ENCODE peak calls at places on chromosomes 13 and 19, in six cellular contexts. One of them, this sample, is unnamed. For H3K4me1 and H3K9me3, the result is how much of the 10 kb centered on the place peaks cover.

GRCh38 chr19:55670280-55671053 is 4.6 kb upstream of the EPN1 start:
- DNase-seq in neuronal stem cell: no peak
- DNase-seq in left ventricle myocardium inferior: no peak
- DNase-seq in heart left ventricle: no peak
- DNase-seq in colonic mucosa: no peak
- DNase-seq in esophagus muscularis mucosa: no peak
- DNase-seq in this sample: no peak

GRCh38 chr19:44723952-44724319 is 24.6 kb upstream of the BCL3 start:
- DNase-seq in neuronal stem cell: peak
- DNase-seq in left ventricle myocardium inferior: peak
- DNase-seq in heart left ventricle: peak
- DNase-seq in colonic mucosa: peak
- DNase-seq in esophagus muscularis mucosa: peak
- DNase-seq in this sample: peak

GRCh38 chr13:46006688-46007452 is 45.7 kb downstream of the ZC3H13 start:
- DNase-seq in neuronal stem cell: no peak
- DNase-seq in left ventricle myocardium inferior: no peak
- DNase-seq in heart left ventricle: no peak
- DNase-seq in colonic mucosa: no peak
- DNase-seq in esophagus muscularis mucosa: no peak
- DNase-seq in this sample: no peak

GRCh38 chr19:23917856-23918255 is 3.2 kb downstream of the ZNF726 start:
- DNase-seq in neuronal stem cell: no peak
- DNase-seq in left ventricle myocardium inferior: no peak
- DNase-seq in heart left ventricle: no peak
- DNase-seq in colonic mucosa: no peak
- DNase-seq in esophagus muscularis mucosa: no peak
- DNase-seq in this sample: no peak

GRCh38 chr13:35475960-35476943 is at the start of gene MAB21L1:
- DNase-seq in neuronal stem cell: peak
- DNase-seq in left ventricle myocardium inferior: no peak
- DNase-seq in heart left ventricle: no peak
- DNase-seq in colonic mucosa: peak
- DNase-seq in esophagus muscularis mucosa: no peak
- DNase-seq in this sample: no peak

GRCh38 chr13:98664047-98664446 is 87.1 kb upstream of the STK24 start:
- DNase-seq in neuronal stem cell: no peak
- DNase-seq in left ventricle myocardium inferior: no peak
- DNase-seq in heart left ventricle: no peak
- DNase-seq in colonic mucosa: no peak
- DNase-seq in esophagus muscularis mucosa: no peak
- DNase-seq in this sample: no peak

GRCh38 chr13:101785858-101786257 is 333.4 kb downstream of the ITGBL1 start:
- DNase-seq in neuronal stem cell: peak
- DNase-seq in left ventricle myocardium inferior: peak
- DNase-seq in heart left ventricle: peak
- DNase-seq in colonic mucosa: no peak
- DNase-seq in esophagus muscularis mucosa: no peak
- DNase-seq in this sample: no peak

GRCh38 chr13:27362064-27362751 is 62.2 kb upstream of the GTF3A start:
- DNase-seq in neuronal stem cell: peak
- DNase-seq in left ventricle myocardium inferior: peak
- DNase-seq in heart left ventricle: peak
- DNase-seq in colonic mucosa: peak
- DNase-seq in esophagus muscularis mucosa: peak
- DNase-seq in this sample: peak

GRCh38 chr13:39054112-39054511 is 15.9 kb downstream of the NHLRC3 start:
- DNase-seq in neuronal stem cell: no peak
- DNase-seq in left ventricle myocardium inferior: no peak
- DNase-seq in heart left ventricle: no peak
- DNase-seq in colonic mucosa: no peak
- DNase-seq in esophagus muscularis mucosa: no peak
- DNase-seq in this sample: no peak

GRCh38 chr13:63124863-63125262 is 1709.2 kb upstream of the PCDH20 start:
- DNase-seq in neuronal stem cell: no peak
- DNase-seq in left ventricle myocardium inferior: no peak
- DNase-seq in heart left ventricle: no peak
- DNase-seq in colonic mucosa: no peak
- DNase-seq in esophagus muscularis mucosa: no peak
- DNase-seq in this sample: no peak

GRCh38 chr13:32150239-32150638 is 118.7 kb downstream of the FRY start:
- DNase-seq in neuronal stem cell: no peak
- DNase-seq in left ventricle myocardium inferior: no peak
- DNase-seq in heart left ventricle: peak
- DNase-seq in colonic mucosa: no peak
- DNase-seq in esophagus muscularis mucosa: no peak
- DNase-seq in this sample: no peak

GRCh38 chr13:50340146-50340545 is 324.9 kb downstream of the KCNRG start:
- DNase-seq in neuronal stem cell: no peak
- DNase-seq in left ventricle myocardium inferior: no peak
- DNase-seq in heart left ventricle: no peak
- DNase-seq in colonic mucosa: no peak
- DNase-seq in esophagus muscularis mucosa: no peak
- DNase-seq in this sample: no peak

GRCh38 chr19:8240274-8241229 is 31.4 kb downstream of the CERS4 start:
- DNase-seq in neuronal stem cell: peak
- DNase-seq in left ventricle myocardium inferior: peak
- DNase-seq in heart left ventricle: peak
- DNase-seq in colonic mucosa: peak
- DNase-seq in esophagus muscularis mucosa: peak
- DNase-seq in this sample: peak

GRCh38 chr13:24348385-24348784 is 39.0 kb downstream of the C1QTNF9 start:
- DNase-seq in neuronal stem cell: no peak
- DNase-seq in left ventricle myocardium inferior: no peak
- DNase-seq in heart left ventricle: no peak
- DNase-seq in colonic mucosa: no peak
- DNase-seq in esophagus muscularis mucosa: peak
- DNase-seq in this sample: no peak

GRCh38 chr19:39428309-39429112 is 7.2 kb downstream of the RPS16 start:
- DNase-seq in neuronal stem cell: peak
- DNase-seq in left ventricle myocardium inferior: peak
- DNase-seq in heart left ventricle: peak
- DNase-seq in colonic mucosa: peak
- DNase-seq in esophagus muscularis mucosa: no peak
- DNase-seq in this sample: no peak

GRCh38 chr13:49132479-49133002 is 87.6 kb upstream of the MLNR start:
- DNase-seq in neuronal stem cell: no peak
- DNase-seq in left ventricle myocardium inferior: no peak
- DNase-seq in heart left ventricle: no peak
- DNase-seq in colonic mucosa: no peak
- DNase-seq in esophagus muscularis mucosa: no peak
- DNase-seq in this sample: no peak

GRCh38 chr19:2796659-2797266 is 11.5 kb downstream of the THOP1 start:
- DNase-seq in neuronal stem cell: no peak
- DNase-seq in left ventricle myocardium inferior: peak
- DNase-seq in heart left ventricle: peak
- DNase-seq in colonic mucosa: no peak
- DNase-seq in esophagus muscularis mucosa: no peak
- DNase-seq in this sample: no peak

GRCh38 chr19:41521860-41522555 is 54.0 kb upstream of the CEACAM21 start:
- DNase-seq in neuronal stem cell: peak
- DNase-seq in left ventricle myocardium inferior: no peak
- DNase-seq in heart left ventricle: no peak
- DNase-seq in colonic mucosa: no peak
- DNase-seq in esophagus muscularis mucosa: no peak
- DNase-seq in this sample: peak

GRCh38 chr19:44574201-44574950 is 39.0 kb upstream of the IGSF23 start:
- DNase-seq in neuronal stem cell: no peak
- DNase-seq in left ventricle myocardium inferior: no peak
- DNase-seq in heart left ventricle: no peak
- DNase-seq in colonic mucosa: no peak
- DNase-seq in esophagus muscularis mucosa: no peak
- DNase-seq in this sample: no peak

GRCh38 chr13:40215747-40216146 is 450.7 kb downstream of the FOXO1 start:
- DNase-seq in neuronal stem cell: no peak
- DNase-seq in left ventricle myocardium inferior: no peak
- DNase-seq in heart left ventricle: no peak
- DNase-seq in colonic mucosa: no peak
- DNase-seq in esophagus muscularis mucosa: no peak
- DNase-seq in this sample: no peak

GRCh38 chr13:40217675-40218074 is 448.8 kb downstream of the FOXO1 start:
- DNase-seq in neuronal stem cell: no peak
- DNase-seq in left ventricle myocardium inferior: no peak
- DNase-seq in heart left ventricle: no peak
- DNase-seq in colonic mucosa: no peak
- DNase-seq in esophagus muscularis mucosa: no peak
- DNase-seq in this sample: no peak

GRCh38 chr13:40221131-40221459 is 445.3 kb downstream of the FOXO1 start:
- DNase-seq in neuronal stem cell: no peak
- DNase-seq in left ventricle myocardium inferior: no peak
- DNase-seq in heart left ventricle: no peak
- DNase-seq in colonic mucosa: no peak
- DNase-seq in esophagus muscularis mucosa: no peak
- DNase-seq in this sample: no peak

GRCh38 chr13:40221460-40222201 is 444.8 kb downstream of the FOXO1 start:
- DNase-seq in neuronal stem cell: no peak
- DNase-seq in left ventricle myocardium inferior: no peak
- DNase-seq in heart left ventricle: no peak
- DNase-seq in colonic mucosa: no peak
- DNase-seq in esophagus muscularis mucosa: no peak
- DNase-seq in this sample: peak

DNA sequence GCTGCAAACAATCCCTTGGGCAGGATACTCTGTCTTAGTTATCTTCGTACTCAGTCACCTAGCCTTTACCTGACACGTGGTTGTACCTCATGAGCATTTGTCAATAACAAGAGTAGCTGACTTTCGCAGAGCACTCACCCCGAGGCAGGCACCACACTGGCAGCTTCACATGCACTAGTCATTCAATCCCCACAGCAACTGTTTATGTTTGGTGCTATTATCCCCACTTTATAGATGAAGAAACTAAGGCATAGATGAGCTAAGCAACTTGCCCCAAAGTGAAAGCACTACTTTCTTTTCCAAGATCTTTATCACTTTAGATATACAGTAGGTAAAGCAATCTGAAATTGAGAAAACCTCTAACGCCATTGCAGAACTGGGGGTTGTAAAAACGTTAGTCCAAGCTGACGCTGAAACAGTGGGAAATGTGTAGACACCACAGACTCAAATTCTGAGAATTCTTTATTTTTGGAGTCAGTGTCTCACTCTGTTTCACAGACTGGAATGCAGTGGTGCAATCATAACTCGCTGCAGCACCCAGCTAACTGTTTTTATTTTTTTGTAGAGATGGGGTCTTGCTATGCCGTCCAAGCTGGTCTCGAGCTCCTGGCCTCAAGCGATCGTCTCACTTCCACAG is 446.0 kb downstream of the FOXO1 start:
- DNase-seq in neuronal stem cell: no peak
- DNase-seq in left ventricle myocardium inferior: no peak
- DNase-seq in heart left ventricle: no peak
- DNase-seq in colonic mucosa: no peak
- DNase-seq in esophagus muscularis mucosa: no peak
- DNase-seq in this sample: no peak
- H3K4me3 ChIP-seq in neuronal stem cell: no peak
- H3K4me3 ChIP-seq in left ventricle myocardium inferior: no peak
- H3K4me3 ChIP-seq in heart left ventricle: no peak
- H3K4me3 ChIP-seq in colonic mucosa: no peak
- H3K4me3 ChIP-seq in esophagus muscularis mucosa: no peak
- H3K4me3 ChIP-seq in this sample: no peak

GRCh38 chr19:13073263-13073662 is 29.4 kb downstream of the LYL1 start:
- DNase-seq in neuronal stem cell: no peak
- DNase-seq in left ventricle myocardium inferior: no peak
- DNase-seq in heart left ventricle: no peak
- DNase-seq in colonic mucosa: no peak
- DNase-seq in esophagus muscularis mucosa: no peak
- DNase-seq in this sample: no peak

GRCh38 chr19:13074378-13074777 is 28.3 kb downstream of the LYL1 start:
- DNase-seq in neuronal stem cell: no peak
- DNase-seq in left ventricle myocardium inferior: no peak
- DNase-seq in heart left ventricle: no peak
- DNase-seq in colonic mucosa: no peak
- DNase-seq in esophagus muscularis mucosa: no peak
- DNase-seq in this sample: no peak

GRCh38 chr19:13070425-13071140 is 32.1 kb downstream of the LYL1 start:
- DNase-seq in neuronal stem cell: no peak
- DNase-seq in left ventricle myocardium inferior: no peak
- DNase-seq in heart left ventricle: no peak
- DNase-seq in colonic mucosa: no peak
- DNase-seq in esophagus muscularis mucosa: no peak
- DNase-seq in this sample: no peak

GRCh38 chr19:13071444-13072205 is 31.0 kb downstream of the LYL1 start:
- DNase-seq in neuronal stem cell: no peak
- DNase-seq in left ventricle myocardium inferior: no peak
- DNase-seq in heart left ventricle: no peak
- DNase-seq in colonic mucosa: no peak
- DNase-seq in esophagus muscularis mucosa: no peak
- DNase-seq in this sample: no peak

DNA sequence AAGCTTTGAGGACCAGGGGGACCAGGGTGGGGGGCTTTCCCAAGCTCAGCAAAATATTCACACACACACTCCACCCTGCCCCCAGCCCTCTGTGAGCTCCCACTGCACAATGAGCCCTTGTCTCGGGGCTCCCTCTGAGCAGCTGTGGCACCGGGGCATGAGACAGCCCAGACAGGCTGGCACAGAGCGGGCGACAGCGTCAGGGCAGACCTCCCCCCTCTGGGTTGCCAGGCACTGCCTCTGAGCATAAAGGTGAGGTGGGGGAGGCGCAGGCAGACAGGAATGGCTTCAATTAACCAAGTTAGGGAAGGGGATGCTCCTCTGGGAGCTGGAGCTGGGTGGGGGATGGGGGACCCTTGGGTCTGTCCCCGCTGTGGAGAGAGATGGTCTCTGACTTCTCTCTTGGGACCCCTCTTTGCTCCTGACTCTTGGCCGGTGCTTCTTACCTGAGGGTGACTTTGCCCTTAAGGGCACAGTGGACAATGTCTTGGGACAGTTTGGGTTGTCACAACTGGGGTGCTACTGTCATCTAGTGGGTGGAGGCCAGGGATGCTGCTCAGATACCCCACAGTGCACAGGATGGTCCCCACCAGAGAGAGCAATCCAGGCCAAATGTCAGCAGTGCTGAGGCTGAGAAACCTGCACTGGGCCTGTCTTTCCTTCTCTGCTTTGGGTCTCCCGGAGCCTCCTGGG is 30.3 kb downstream of the LYL1 start:
- DNase-seq in neuronal stem cell: no peak
- DNase-seq in left ventricle myocardium inferior: no peak
- DNase-seq in heart left ventricle: no peak
- DNase-seq in colonic mucosa: no peak
- DNase-seq in esophagus muscularis mucosa: no peak
- DNase-seq in this sample: no peak
- H3K4me1 ChIP-seq in neuronal stem cell: under half
- H3K4me1 ChIP-seq in left ventricle myocardium inferior: half or more
- H3K4me1 ChIP-seq in heart left ventricle: under half
- H3K4me1 ChIP-seq in colonic mucosa: under half
- H3K4me1 ChIP-seq in esophagus muscularis mucosa: half or more
- H3K4me1 ChIP-seq in this sample: under half

GRCh38 chr19:27742041-27742440 is 1470.9 kb downstream of the UQCRFS1 start:
- DNase-seq in neuronal stem cell: no peak
- DNase-seq in left ventricle myocardium inferior: no peak
- DNase-seq in heart left ventricle: no peak
- DNase-seq in colonic mucosa: peak
- DNase-seq in esophagus muscularis mucosa: no peak
- DNase-seq in this sample: no peak
- H3K9me3 ChIP-seq in neuronal stem cell: under half
- H3K9me3 ChIP-seq in left ventricle myocardium inferior: under half
- H3K9me3 ChIP-seq in heart left ventricle: under half
- H3K9me3 ChIP-seq in colonic mucosa: under half
- H3K9me3 ChIP-seq in esophagus muscularis mucosa: under half
- H3K9me3 ChIP-seq in this sample: under half

GRCh38 chr13:25372275-25373081 is 704 bp downstream of the ATP8A2 start:
- DNase-seq in neuronal stem cell: peak
- DNase-seq in left ventricle myocardium inferior: no peak
- DNase-seq in heart left ventricle: no peak
- DNase-seq in colonic mucosa: no peak
- DNase-seq in esophagus muscularis mucosa: no peak
- DNase-seq in this sample: no peak
- H3K4me3 ChIP-seq in neuronal stem cell: peak
- H3K4me3 ChIP-seq in left ventricle myocardium inferior: peak
- H3K4me3 ChIP-seq in heart left ventricle: peak
- H3K4me3 ChIP-seq in colonic mucosa: peak
- H3K4me3 ChIP-seq in esophagus muscularis mucosa: peak
- H3K4me3 ChIP-seq in this sample: no peak